ENCODE peak calls at places on chromosomes 3 and 15, in eight cellular contexts. D is endothelial cell of umbilical vein, R is HCT116, M is K562, W is GM23338, T is HepG2, O is H1, H is GM12878. E is an unnamed sample.

GRCh38 chr3:100730524-100730923 is 21.2 kb downstream of the TFG start:
- DNase-seq in H (peak), T (no peak), W (peak), D (peak), R (no peak), M (no peak), O (no peak), E (no peak)

GRCh38 chr3:154244644-154245043 is 79.6 kb downstream of the DHX36 start:
- DNase-seq in R (no peak), O (no peak), T (no peak), W (no peak), H (no peak), M (no peak), D (peak), E (no peak)

GRCh38 chr3:1082024-1082633 is 10.7 kb upstream of the CNTN6 start:
- DNase-seq in W (peak), M (peak), T (peak), R (no peak), H (no peak), O (peak), D (peak), E (no peak)

GRCh38 chr15:49953421-49953820 is 165.6 kb downstream of the ATP8B4 start:
- DNase-seq in R (no peak), O (no peak), T (no peak), D (no peak), M (no peak), H (no peak), W (peak), E (no peak)

GRCh38 chr3:133209871-133210550 is 171.8 kb downstream of the TMEM108 start:
- DNase-seq in T (no peak), D (no peak), R (no peak), H (peak), O (no peak), M (peak), W (no peak), E (peak)

GRCh38 chr3:186515115-186515514 is 29.1 kb downstream of the CRYGS start:
- DNase-seq in W (no peak), R (no peak), T (no peak), D (no peak), M (no peak), H (no peak), O (no peak), E (no peak)

GRCh38 chr3:33430571-33430970 is 9.6 kb downstream of the UBP1 start:
- DNase-seq in D (no peak), H (no peak), W (peak), T (no peak), M (no peak), R (no peak), O (no peak), E (no peak)

GRCh38 chr15:99126930-99127329 is 22.1 kb downstream of the SYNM start:
- DNase-seq in M (no peak), T (no peak), R (no peak), D (no peak), H (no peak), O (no peak), W (no peak), E (no peak)

GRCh38 chr15:39156636-39157255 is 424.1 kb upstream of the THBS1 start:
- DNase-seq in D (no peak), M (no peak), W (no peak), T (no peak), H (no peak), R (no peak), O (no peak), E (no peak)

GRCh38 chr3:79558943-79559342 is 208.9 kb downstream of the ROBO1 start:
- DNase-seq in O (no peak), D (no peak), R (no peak), M (no peak), T (no peak), H (no peak), W (peak), E (no peak)

GRCh38 chr3:113329757-113330156 is 111.5 kb downstream of the CFAP44 start:
- DNase-seq in T (no peak), M (no peak), W (no peak), R (no peak), O (no peak), D (no peak), H (no peak), E (no peak)

GRCh38 chr3:65732060-65732933 is 306.4 kb downstream of the MAGI1 start:
- DNase-seq in R (peak), W (peak), H (peak), T (peak), D (peak), O (no peak), M (peak), E (no peak)

GRCh38 chr3:41574900-41575299 is 375.6 kb downstream of the CTNNB1 start:
- DNase-seq in M (no peak), H (no peak), W (peak), O (no peak), R (no peak), T (no peak), D (no peak), E (no peak)

GRCh38 chr15:70248116-70249025 is 150.7 kb upstream of the TLE3 start:
- DNase-seq in O (no peak), M (no peak), H (no peak), T (no peak), R (no peak), W (peak), D (no peak), E (no peak)

GRCh38 chr3:65713016-65713415 is 325.7 kb downstream of the MAGI1 start:
- DNase-seq in T (no peak), D (no peak), M (no peak), R (no peak), W (peak), H (no peak), O (no peak), E (no peak)

GRCh38 chr3:142501004-142501926 is 53.4 kb upstream of the XRN1 start:
- DNase-seq in M (no peak), T (no peak), R (no peak), O (no peak), H (no peak), W (no peak), D (peak), E (no peak)

GRCh38 chr15:21267686-21268395 is 172.5 kb downstream of the POTEB3 start:
- DNase-seq in O (no peak), T (no peak), D (no peak), M (no peak), R (no peak), W (no peak), H (no peak), E (no peak)

GRCh38 chr15:83362706-83363105 is 78.2 kb upstream of the BNC1 start:
- DNase-seq in W (no peak), O (no peak), R (no peak), M (no peak), H (no peak), T (no peak), D (no peak), E (no peak)

GRCh38 chr3:31610700-31611275 is 78.1 kb downstream of the STT3B start:
- DNase-seq in O (no peak), M (no peak), D (peak), H (no peak), R (peak), W (peak), T (peak), E (no peak)

GRCh38 chr3:14274999-14275961 is 96.7 kb downstream of the LSM3 start:
- DNase-seq in O (no peak), R (peak), H (no peak), D (peak), M (peak), W (peak), T (peak), E (no peak)

GRCh38 chr15:78104566-78105500 is 12.5 kb downstream of the SH2D7 start:
- DNase-seq in O (no peak), D (no peak), W (no peak), M (no peak), R (no peak), T (no peak), H (no peak), E (no peak)

GRCh38 chr15:35958021-35958420 is 412.1 kb upstream of the DPH6 start:
- DNase-seq in H (no peak), W (no peak), D (no peak), T (no peak), R (no peak), O (no peak), M (no peak), E (no peak)

GRCh38 chr15:77784361-77785292 is 151.9 kb upstream of the LINGO1 start:
- DNase-seq in D (peak), O (peak), R (peak), T (peak), H (no peak), M (peak), W (peak), E (no peak)

GRCh38 chr3:178350763-178351162 is 185.5 kb upstream of the KCNMB2 start:
- DNase-seq in D (no peak), T (no peak), W (no peak), M (no peak), R (no peak), H (no peak), O (no peak), E (no peak)

DNA sequence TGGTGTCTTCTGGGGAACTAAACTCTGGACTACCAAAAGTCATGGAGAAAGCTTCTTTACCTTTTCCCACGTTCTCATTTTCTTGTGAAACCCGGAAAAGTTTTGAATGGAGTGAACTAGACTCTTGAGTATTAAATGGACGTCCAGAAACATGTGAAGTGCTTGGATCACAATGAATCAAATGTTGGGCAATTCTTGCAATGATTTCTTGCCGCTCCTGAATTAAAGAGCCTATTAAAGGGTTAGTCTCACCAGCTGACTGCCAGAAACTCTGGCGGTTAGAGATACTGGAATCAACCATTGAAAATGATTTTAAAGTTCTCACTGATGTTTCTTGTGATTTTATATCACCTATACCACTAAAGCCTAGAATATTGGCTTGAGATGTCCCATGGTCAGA is 40.8 kb upstream of the ARPP19 start:
- DNase-seq in T (no peak), D (no peak), H (no peak), O (no peak), R (no peak), M (no peak), W (no peak), E (no peak)
- TF ChIP-seq EZH2 in T (no peak), D (no peak), H (no peak), O (no peak), R (no peak), M (no peak), W (no peak), E (no peak)

DNA sequence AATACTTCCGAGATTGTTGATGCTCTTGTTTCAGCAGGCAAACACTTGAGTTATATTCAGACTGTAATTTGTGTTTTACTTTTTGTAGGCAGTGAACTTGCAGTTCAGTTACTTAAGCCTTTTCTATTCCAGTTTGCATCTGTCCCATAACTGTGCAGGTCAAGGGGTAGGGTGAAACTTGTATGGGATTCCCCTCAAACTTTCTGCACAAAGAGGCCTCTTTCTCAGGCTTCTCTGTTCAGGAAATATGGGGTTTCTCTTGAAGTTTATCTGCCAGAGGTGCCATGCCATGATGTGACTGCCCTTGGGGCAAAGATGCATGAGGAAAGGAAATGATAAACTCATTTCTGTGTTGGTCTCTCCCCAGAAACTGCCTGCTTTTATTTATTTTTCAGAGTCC is 66.7 kb downstream of the SLC24A1 start:
- DNase-seq in W (no peak), H (peak), T (no peak), O (no peak), D (no peak), M (no peak), R (no peak), E (no peak)
- TF ChIP-seq POLR2AphosphoS5 in W (no peak), H (no peak), T (no peak), O (no peak), D (no peak), M (no peak), R (no peak), E (no peak)

DNA sequence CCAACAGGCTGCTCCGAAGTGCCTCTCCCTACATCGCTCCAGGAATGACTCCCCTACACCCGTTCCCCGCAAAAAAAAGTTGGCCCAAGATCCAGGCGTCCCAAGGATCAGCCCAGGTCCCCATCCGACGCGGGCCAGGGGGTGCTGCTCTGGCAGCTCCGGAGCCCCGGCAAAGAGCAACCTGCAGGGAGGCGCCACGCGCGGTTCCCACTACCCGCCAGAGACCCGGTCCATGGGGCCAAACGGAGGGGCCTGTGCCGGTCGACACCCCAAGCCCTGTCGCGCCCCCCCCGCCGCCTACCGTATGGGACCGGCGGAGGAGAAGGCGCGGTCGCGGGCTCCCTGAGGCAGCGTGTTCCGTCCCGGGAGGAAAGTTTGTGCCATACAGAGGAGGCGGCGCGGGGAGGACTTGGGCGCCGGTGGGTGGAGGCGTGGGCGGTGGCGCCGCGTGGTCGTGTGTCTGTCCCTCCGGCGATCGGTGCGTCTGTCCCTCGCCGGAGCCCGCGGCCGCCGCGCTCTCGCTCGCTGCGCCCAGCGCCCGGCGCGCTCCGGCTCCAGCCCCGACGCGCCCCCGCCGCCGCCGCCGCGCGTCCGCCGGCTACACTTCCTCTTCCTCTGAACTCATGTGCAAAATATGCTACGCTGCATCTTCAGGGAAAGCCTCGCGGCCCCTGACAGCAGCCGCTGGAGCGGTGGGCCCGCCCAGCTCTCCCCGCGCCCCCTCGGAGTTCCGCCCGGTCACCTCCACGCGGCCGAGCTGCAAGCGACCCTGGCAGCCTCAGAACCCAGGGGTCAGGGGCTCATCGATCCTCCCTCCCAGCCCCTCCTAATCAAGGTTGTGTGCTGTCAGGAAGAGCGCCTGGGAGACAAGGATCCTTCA is at the start of gene RFTN1:
- DNase-seq in R (no peak), D (peak), H (no peak), O (peak), M (peak), T (no peak), W (peak), E (no peak)
- TF ChIP-seq EZH2 in R (no peak), D (no peak), H (no peak), O (peak), M (no peak), T (peak), W (peak), E (no peak)

GRCh38 chr3:121995190-121996137 is 26.6 kb downstream of the ILDR1 start:
- DNase-seq in H (peak), O (peak), W (peak), D (peak), T (peak), M (peak), R (peak), E (no peak)
- TF ChIP-seq POLR2AphosphoS5 in H (no peak), O (no peak), W (no peak), D (peak), T (no peak), M (no peak), R (no peak), E (no peak)

GRCh38 chr3:53845881-53846133 is 412 bp downstream of the CHDH start:
- DNase-seq in M (no peak), W (no peak), D (no peak), H (no peak), R (no peak), O (peak), T (no peak), E (no peak)

GRCh38 chr3:53846851-53847155 is 435 bp downstream of the IL17RB start:
- DNase-seq in W (no peak), O (no peak), T (no peak), M (no peak), D (no peak), H (no peak), R (no peak), E (no peak)

GRCh38 chr3:53844262-53845102 is 1.7 kb downstream of the CHDH start:
- DNase-seq in T (peak), M (no peak), D (no peak), W (no peak), H (no peak), R (no peak), O (no peak), E (no peak)

GRCh38 chr3:53845103-53845880 is 927 bp downstream of the CHDH start:
- DNase-seq in R (peak), H (no peak), T (peak), W (peak), D (peak), M (peak), O (peak), E (no peak)

GRCh38 chr3:53846134-53846850 is at the start of the genes CHDH and IL17RB:
- DNase-seq in M (peak), O (no peak), D (peak), H (no peak), R (peak), T (peak), W (peak), E (no peak)
- TF ChIP-seq EZH2 in M (no peak), O (no peak), D (peak), H (no peak), R (no peak), T (no peak), W (no peak), E (no peak)

GRCh38 chr15:63040954-63041353 is 1.6 kb upstream of the TPM1 start:
- DNase-seq in W (no peak), D (no peak), H (no peak), O (no peak), T (no peak), M (no peak), R (no peak), E (no peak)
- TF ChIP-seq POLR2AphosphoS5 in W (no peak), D (no peak), H (no peak), O (no peak), T (no peak), M (no peak), R (no peak), E (no peak)

GRCh38 chr3:197006446-197006845 is 23.2 kb downstream of the MELTF start:
- DNase-seq in T (no peak), R (no peak), W (no peak), H (no peak), D (no peak), O (no peak), M (no peak), E (no peak)

GRCh38 chr3:197001972-197002700 is 27.5 kb downstream of the MELTF start:
- DNase-seq in M (no peak), W (peak), H (no peak), R (no peak), O (no peak), D (no peak), T (no peak), E (no peak)

GRCh38 chr3:197001106-197001971 is 28.3 kb downstream of the MELTF start:
- DNase-seq in T (no peak), H (no peak), D (no peak), M (no peak), O (no peak), W (no peak), R (no peak), E (no peak)

GRCh38 chr3:197002701-197003454 is 26.7 kb downstream of the MELTF start:
- DNase-seq in H (no peak), W (peak), O (peak), R (peak), M (peak), D (peak), T (peak), E (no peak)

GRCh38 chr3:197003461-197004385 is 25.9 kb downstream of the MELTF start:
- DNase-seq in O (no peak), W (peak), T (no peak), H (no peak), D (no peak), R (no peak), M (peak), E (no peak)
- TF ChIP-seq EZH2 in O (peak), W (peak), T (no peak), H (no peak), D (no peak), R (no peak), M (no peak), E (no peak)

GRCh38 chr3:188779537-188779936 is 392.2 kb upstream of the TPRG1 start:
- DNase-seq in H (no peak), M (no peak), T (no peak), W (no peak), R (no peak), O (no peak), D (no peak), E (no peak)

GRCh38 chr3:188775412-188775811 is 396.4 kb upstream of the TPRG1 start:
- DNase-seq in D (peak), W (no peak), M (no peak), R (no peak), O (no peak), T (no peak), H (no peak), E (no peak)

GRCh38 chr3:188782725-188783124 is 389.0 kb upstream of the TPRG1 start:
- DNase-seq in O (no peak), D (no peak), T (no peak), R (no peak), W (no peak), H (no peak), M (no peak), E (no peak)

GRCh38 chr3:188776447-188776846 is 395.3 kb upstream of the TPRG1 start:
- DNase-seq in D (peak), R (no peak), W (no peak), O (no peak), H (no peak), M (no peak), T (no peak), E (no peak)

GRCh38 chr3:188780188-188781147 is 391.3 kb upstream of the TPRG1 start:
- DNase-seq in H (no peak), M (no peak), O (no peak), D (no peak), T (peak), R (no peak), W (no peak), E (no peak)
- TF ChIP-seq POLR2AphosphoS5 in H (no peak), M (no peak), O (no peak), D (no peak), T (no peak), R (no peak), W (no peak), E (no peak)

GRCh38 chr15:37109151-37109912 is 9.0 kb upstream of the MEIS2 start:
- DNase-seq in D (no peak), M (no peak), R (no peak), H (no peak), T (no peak), O (no peak), W (peak), E (no peak)
- TF ChIP-seq EZH2 in D (peak), M (no peak), R (no peak), H (no peak), T (no peak), O (peak), W (peak), E (no peak)

DNA sequence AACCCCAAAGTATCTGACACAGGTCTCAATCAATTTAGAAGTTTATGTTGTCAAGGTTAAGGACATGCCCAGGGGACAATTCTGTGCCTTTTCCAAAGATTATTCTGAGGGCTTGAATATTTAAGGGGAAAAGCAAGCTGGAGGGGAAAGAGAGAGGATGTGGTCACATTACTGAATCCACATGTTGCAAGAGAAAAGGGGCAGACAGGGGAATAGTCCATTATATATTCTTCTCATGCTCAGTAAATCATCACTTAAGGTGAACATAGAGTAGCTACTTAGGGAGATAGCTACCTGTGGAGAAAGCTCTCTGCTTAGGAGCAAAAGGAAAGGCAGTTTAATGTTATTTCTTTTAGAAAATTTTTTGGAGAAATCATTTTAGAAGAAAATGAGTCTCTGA is 751.6 kb downstream of the SI start:
- DNase-seq in H (no peak), W (no peak), M (no peak), O (no peak), R (no peak), T (no peak), D (no peak), E (peak)
- TF ChIP-seq POLR2AphosphoS5 in H (no peak), W (no peak), M (no peak), O (no peak), R (no peak), T (no peak), D (no peak), E (no peak)

E was measured in SK-N-MC.